ENCODE peak calls at places on chromosomes 4 and X, in nine cellular contexts. Y is NCI-H1436, U is M059J, N is tibial artery, V is T-cell, K is iris pigment epithelial cell, H is upper lobe of right lung, F is left ventricle myocardium superior, X is D341Med. L is an unnamed sample.

GRCh38 chr4:3766791-3767561 is 791 bp downstream of the ADRA2C start:
- DNase-seq in H (no peak), Y (no peak), N (peak), K (peak), X (peak), V (no peak), F (peak), U (no peak), L (no peak)

GRCh38 chr4:144666539-144667175 is 20.7 kb downstream of the HHIP start:
- DNase-seq in F (no peak), X (no peak), N (no peak), K (peak), H (no peak), V (no peak), U (peak), Y (no peak), L (peak)

GRCh38 chrX:115563633-115564182 is 2.7 kb downstream of the PLS3 start:
- DNase-seq in U (peak), Y (no peak), X (no peak), F (no peak), N (no peak), H (no peak), V (no peak), K (no peak), L (no peak)

GRCh38 chrX:19514791-19515614 is at the start of gene MAP3K15:
- DNase-seq in N (no peak), Y (no peak), K (peak), F (peak), U (peak), H (peak), V (no peak), X (peak), L (peak)

GRCh38 chr4:92198711-92199110 is 105.1 kb upstream of the GRID2 start:
- DNase-seq in F (no peak), V (no peak), K (peak), X (no peak), Y (no peak), H (no peak), U (peak), N (no peak), L (peak)

GRCh38 chr4:76597423-76597979 is 162.5 kb downstream of the SHROOM3 start:
- DNase-seq in F (no peak), H (no peak), V (no peak), K (no peak), X (no peak), U (no peak), N (no peak), Y (no peak), L (no peak)

GRCh38 chrX:1449581-1450149 is 3.0 kb downstream of the ASMTL start:
- DNase-seq in F (no peak), V (no peak), Y (no peak), K (no peak), N (no peak), H (no peak), X (no peak), U (no peak), L (no peak)

GRCh38 chr4:24228692-24229091 is 338.8 kb upstream of the PPARGC1A start:
- DNase-seq in Y (no peak), X (no peak), V (no peak), H (no peak), K (no peak), F (no peak), N (no peak), U (no peak), L (no peak)

GRCh38 chr4:1960170-1960825 is 48.5 kb downstream of the NELFA start:
- DNase-seq in K (peak), H (no peak), Y (no peak), F (no peak), N (no peak), U (no peak), V (no peak), X (no peak), L (peak)

GRCh38 chr4:79575709-79576479 is 167.9 kb upstream of the GK2 start:
- DNase-seq in N (peak), X (no peak), H (no peak), Y (no peak), V (no peak), F (no peak), K (no peak), U (no peak), L (no peak)

GRCh38 chr4:24192018-24192641 is 302.3 kb upstream of the PPARGC1A start:
- DNase-seq in N (no peak), U (no peak), H (no peak), K (no peak), V (no peak), X (no peak), F (no peak), Y (no peak), L (no peak)

GRCh38 chrX:153921511-153922285 is 4.4 kb downstream of the ARHGAP4 start:
- DNase-seq in U (peak), F (no peak), Y (no peak), H (no peak), K (no peak), X (no peak), N (no peak), V (no peak), L (no peak)

GRCh38 chr4:165621983-165622382 is 243.2 kb downstream of the CPE start:
- DNase-seq in F (no peak), H (no peak), V (no peak), X (no peak), N (no peak), U (peak), K (no peak), Y (no peak), L (peak)